ENCODE peak calls at places on chromosomes 1 and 21, in nine cellular contexts. K is right lobe of liver; E is GM23248; Q is mammary epithelial cell; A is thoracic aorta; H is HAP-1; J is fibroblast of lung; U is tibial artery; P is CD8-positive, alpha-beta memory T cell. Z is an unnamed sample. For H3K27me3 and H3K4me1, the result is how much of the 10 kb centered on the place peaks cover.

GRCh38 chr1:22457356-22457755 is 5.7 kb downstream of the ZBTB40 start:
- DNase-seq in J (peak), P (no peak), K (no peak), E (peak), A (no peak), H (no peak), U (no peak), Q (no peak), Z (no peak)

GRCh38 chr1:224106568-224107281 is 7.2 kb upstream of the FBXO28 start:
- DNase-seq in Q (peak), J (peak), A (no peak), H (peak), U (no peak), E (peak), P (no peak), K (peak), Z (peak)

GRCh38 chr1:16163882-16164820 is 8.3 kb upstream of the EPHA2 start:
- DNase-seq in J (peak), E (peak), P (no peak), K (no peak), H (peak), U (no peak), Q (peak), A (no peak), Z (no peak)

GRCh38 chr1:234541281-234541975 is 62.4 kb upstream of the TARBP1 start:
- DNase-seq in A (no peak), U (no peak), J (peak), H (no peak), P (no peak), K (no peak), Q (peak), E (peak), Z (no peak)

GRCh38 chr1:202689493-202690342 is 20.5 kb downstream of the SYT2 start:
- DNase-seq in Q (peak), E (no peak), U (peak), K (no peak), H (no peak), P (no peak), A (no peak), J (no peak), Z (no peak)

GRCh38 chr1:36609241-36610027 is 126.7 kb upstream of the CSF3R start:
- DNase-seq in J (peak), A (no peak), P (peak), U (no peak), Q (peak), H (peak), E (peak), K (peak), Z (peak)

GRCh38 chr1:6006882-6007281 is 14.7 kb upstream of the NPHP4 start:
- DNase-seq in K (no peak), A (no peak), H (no peak), Q (no peak), E (no peak), U (peak), J (no peak), P (no peak), Z (no peak)

GRCh38 chr1:230899845-230900251 is 31.5 kb upstream of the C1orf198 start:
- DNase-seq in E (peak), K (no peak), P (no peak), Q (no peak), J (peak), U (no peak), H (no peak), A (no peak), Z (peak)

GRCh38 chr1:215064327-215064726 is 18.2 kb upstream of the KCNK2 start:
- DNase-seq in E (no peak), H (no peak), A (no peak), U (no peak), Q (peak), K (no peak), J (no peak), P (no peak), Z (no peak)

GRCh38 chr1:70499695-70500094 is 88.6 kb downstream of the CTH start:
- DNase-seq in H (no peak), E (peak), P (no peak), A (no peak), K (no peak), Q (peak), U (no peak), J (no peak), Z (no peak)

GRCh38 chr1:37372740-37373139 is 101.6 kb upstream of the ZC3H12A start:
- DNase-seq in A (no peak), E (no peak), P (no peak), H (no peak), Q (no peak), K (no peak), J (no peak), U (no peak), Z (no peak)

GRCh38 chr1:228850141-228851100 is 115.1 kb downstream of the RHOU start:
- DNase-seq in J (no peak), K (no peak), E (no peak), U (no peak), P (no peak), H (no peak), A (no peak), Q (no peak), Z (no peak)

GRCh38 chr21:42769820-42770716 is 109.3 kb downstream of the WDR4 start:
- DNase-seq in K (no peak), J (no peak), U (no peak), H (no peak), E (no peak), A (no peak), P (no peak), Q (no peak), Z (no peak)

GRCh38 chr1:196723325-196724185 is 51.1 kb upstream of the CFHR3 start:
- DNase-seq in Q (peak), U (no peak), P (no peak), A (no peak), E (peak), H (peak), J (peak), K (peak), Z (peak)

GRCh38 chr1:118257946-118258345 is 72.9 kb upstream of the SPAG17 start:
- DNase-seq in E (peak), U (no peak), H (no peak), J (no peak), A (no peak), Q (no peak), P (no peak), K (no peak), Z (no peak)

GRCh38 chr1:174040387-174040786 is 18.2 kb upstream of the RC3H1 start:
- DNase-seq in J (peak), H (no peak), Q (peak), P (no peak), K (no peak), U (no peak), E (peak), A (no peak), Z (no peak)

GRCh38 chr1:197526736-197527371 is 248.4 kb downstream of the DENND1B start:
- DNase-seq in Q (peak), H (no peak), A (no peak), E (peak), P (peak), J (peak), U (no peak), K (no peak), Z (no peak)

GRCh38 chr21:40685121-40685630 is 161.8 kb downstream of the DSCAM start:
- DNase-seq in K (no peak), H (no peak), P (no peak), U (no peak), A (no peak), J (no peak), E (no peak), Q (no peak), Z (no peak)

GRCh38 chr1:177211231-177211630 is 40.5 kb downstream of the BRINP2 start:
- DNase-seq in P (no peak), E (no peak), J (peak), Q (no peak), K (no peak), U (no peak), A (no peak), H (no peak), Z (no peak)

GRCh38 chr1:59218521-59219236 is 78.2 kb upstream of the FGGY start:
- DNase-seq in Q (no peak), J (peak), K (no peak), E (no peak), A (no peak), U (no peak), H (no peak), P (no peak), Z (no peak)

GRCh38 chr1:35768350-35769187 is 1.2 kb downstream of the CLSPN start:
- DNase-seq in A (no peak), J (peak), K (no peak), U (no peak), H (peak), Q (no peak), E (peak), P (no peak), Z (no peak)

GRCh38 chr1:16393255-16394177 is 26.5 kb downstream of the SZRD1 start:
- DNase-seq in H (no peak), A (no peak), Q (no peak), K (no peak), P (no peak), U (no peak), J (no peak), E (no peak), Z (no peak)

GRCh38 chr1:162922196-162922595 is 61.2 kb upstream of the CCDC190 start:
- DNase-seq in H (no peak), P (no peak), K (no peak), U (no peak), Q (no peak), A (no peak), J (no peak), E (peak), Z (no peak)

GRCh38 chr1:117284408-117285215 is 73.9 kb upstream of the VTCN1 start:
- DNase-seq in A (no peak), U (no peak), J (peak), K (no peak), E (peak), Q (peak), P (no peak), H (peak), Z (peak)

GRCh38 chr1:175376194-175376593 is 183.6 kb upstream of the KIAA0040 start:
- DNase-seq in J (no peak), Q (no peak), E (peak), A (no peak), U (no peak), P (no peak), H (no peak), K (no peak), Z (no peak)

GRCh38 chr1:80250573-80251168 is 1244.1 kb upstream of the ADGRL4 start:
- DNase-seq in E (no peak), K (no peak), J (peak), H (no peak), P (no peak), Q (peak), A (no peak), U (no peak), Z (no peak)

GRCh38 chr1:158691907-158692306 is 5.4 kb upstream of the SPTA1 start:
- DNase-seq in K (no peak), A (no peak), J (no peak), E (no peak), P (no peak), U (no peak), H (no peak), Q (no peak), Z (no peak)

GRCh38 chr1:83998205-83998598 is 730 bp downstream of the TTLL7 start:
- DNase-seq in H (no peak), U (no peak), J (peak), K (no peak), A (no peak), P (peak), Q (peak), E (no peak), Z (no peak)

GRCh38 chr1:14108356-14109275 is 408.6 kb downstream of the PRDM2 start:
- DNase-seq in J (no peak), H (no peak), P (no peak), Q (peak), K (no peak), A (no peak), E (no peak), U (no peak), Z (no peak)

GRCh38 chr1:199312626-199313025 is 673.8 kb downstream of the PTPRC start:
- DNase-seq in U (no peak), H (no peak), J (no peak), E (no peak), A (no peak), P (no peak), K (no peak), Q (no peak), Z (no peak)

GRCh38 chr1:205687242-205687641 is 6.9 kb upstream of the SLC45A3 start:
- DNase-seq in A (no peak), H (no peak), E (no peak), Q (no peak), U (no peak), J (no peak), P (no peak), K (no peak), Z (no peak)

GRCh38 chr1:150268342-150268705 is 492 bp downstream of the APH1A start:
- DNase-seq in E (peak), U (peak), Q (peak), A (no peak), K (peak), P (peak), H (no peak), J (peak), Z (no peak)

GRCh38 chr1:109792056-109792831 is 28.5 kb upstream of the EPS8L3 start:
- DNase-seq in Q (peak), P (no peak), A (no peak), K (peak), H (peak), E (peak), J (peak), U (peak), Z (peak)

GRCh38 chr1:223403184-223403815 is 10.1 kb downstream of the CCDC185 start:
- DNase-seq in K (no peak), P (no peak), H (no peak), J (peak), A (no peak), E (peak), U (no peak), Q (peak), Z (no peak)

GRCh38 chr21:32382108-32382601 is 10.7 kb downstream of the URB1 start:
- DNase-seq in H (no peak), P (no peak), Q (no peak), E (peak), K (no peak), J (no peak), U (no peak), A (no peak), Z (no peak)

DNA sequence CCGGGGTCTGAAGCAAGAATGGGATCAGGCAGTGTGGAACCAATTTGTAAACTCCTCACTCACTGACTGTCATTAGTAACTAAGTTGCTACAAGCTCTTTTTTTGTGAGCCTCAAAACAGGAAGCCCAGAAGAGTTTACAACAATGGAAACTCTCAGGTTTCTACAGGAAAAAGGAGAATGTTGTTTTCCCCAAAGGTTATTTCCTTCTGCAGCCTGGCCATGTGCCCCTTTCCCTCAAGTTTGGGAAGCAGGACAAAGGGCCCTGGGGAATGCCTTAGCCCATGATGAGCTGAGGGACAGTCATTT is 395.9 kb downstream of the KIF26B start:
- DNase-seq in H (no peak), E (no peak), A (no peak), U (no peak), Q (no peak), J (no peak), P (no peak), K (no peak), Z (no peak)
- H3K27me3 ChIP-seq in H (under half), E (under half), A (under half), U (under half), Q (under half), J (under half), P (under half), K (under half), Z (under half)

GRCh38 chr1:246698466-246699094 is 25.6 kb upstream of the SCCPDH start:
- DNase-seq in E (no peak), P (no peak), K (no peak), Q (no peak), H (no peak), J (no peak), A (no peak), U (no peak), Z (no peak)
- H3K4me3 ChIP-seq in E (peak), P (peak), K (no peak), Q (no peak), H (no peak), J (no peak), A (peak), U (peak), Z (peak)

GRCh38 chr1:25871086-25871703 is 4.3 kb downstream of the PAQR7 start:
- DNase-seq in U (no peak), H (peak), A (no peak), J (no peak), K (no peak), Q (peak), P (no peak), E (no peak), Z (no peak)
- H3K4me1 ChIP-seq in U (under half), H (under half), A (under half), J (under half), K (under half), Q (half or more), P (under half), E (under half), Z (under half)

DNA sequence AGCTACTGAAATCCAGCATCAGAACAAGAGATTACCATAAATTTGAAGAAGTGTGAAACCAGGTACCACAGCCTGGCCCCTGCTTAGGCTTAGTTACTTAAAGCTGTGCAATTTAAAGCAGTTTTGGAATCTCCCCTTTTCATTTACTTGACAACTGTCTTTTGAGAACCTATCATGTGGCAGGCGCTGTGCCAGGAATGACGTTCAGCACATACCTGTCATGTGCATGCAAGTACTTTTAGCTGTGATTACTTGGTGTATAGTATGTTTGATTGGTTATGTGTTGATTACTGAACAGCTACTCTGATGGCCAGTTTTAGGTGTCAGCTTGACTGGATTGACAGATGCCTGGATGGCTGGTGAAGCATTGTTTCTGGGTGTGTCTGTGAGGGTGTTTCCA is 177.8 kb downstream of the RYR2 start:
- DNase-seq in E (no peak), A (no peak), J (no peak), P (no peak), U (no peak), Q (no peak), K (no peak), H (no peak), Z (no peak)
- H3K27me3 ChIP-seq in E (under half), A (under half), J (under half), P (under half), U (under half), Q (under half), K (under half), H (under half), Z (under half)

GRCh38 chr1:218573871-218574270 is 228.7 kb downstream of the TGFB2 start:
- DNase-seq in A (no peak), H (no peak), E (no peak), J (no peak), P (no peak), K (no peak), Q (no peak), U (no peak), Z (no peak)

GRCh38 chr1:218572046-218572445 is 226.9 kb downstream of the TGFB2 start:
- DNase-seq in U (no peak), H (peak), A (no peak), J (no peak), P (no peak), Q (no peak), E (no peak), K (no peak), Z (no peak)

GRCh38 chr1:218571515-218571914 is 226.4 kb downstream of the TGFB2 start:
- DNase-seq in H (no peak), K (no peak), P (no peak), Q (no peak), J (no peak), E (no peak), U (no peak), A (no peak), Z (no peak)

GRCh38 chr1:218575856-218576255 is 230.7 kb downstream of the TGFB2 start:
- DNase-seq in H (no peak), K (no peak), E (no peak), P (no peak), A (no peak), Q (peak), J (no peak), U (no peak), Z (no peak)

DNA sequence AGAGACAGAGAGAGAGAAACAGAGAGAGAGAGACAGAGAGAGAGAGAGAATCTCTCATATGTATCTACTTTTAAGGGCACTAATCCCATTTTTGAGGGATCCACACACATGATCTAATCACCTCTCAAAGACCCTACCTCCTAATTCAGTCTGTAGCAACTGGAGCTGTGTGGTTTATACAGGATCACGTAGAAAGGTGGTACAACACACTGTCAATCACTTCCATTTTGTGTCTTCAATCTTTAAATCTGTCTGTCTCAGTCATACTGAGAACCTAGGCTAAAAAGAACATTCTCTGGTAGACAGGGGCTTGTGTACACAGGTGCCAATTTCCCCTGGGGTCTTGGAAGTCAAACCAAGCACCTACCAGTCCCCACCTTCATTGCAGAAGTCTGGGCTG is 229.9 kb downstream of the TGFB2 start:
- DNase-seq in K (no peak), J (no peak), U (no peak), H (no peak), Q (no peak), A (no peak), E (no peak), P (no peak), Z (no peak)
- H3K4me3 ChIP-seq in K (no peak), J (no peak), U (no peak), H (no peak), Q (no peak), A (no peak), E (no peak), P (no peak), Z (no peak)

GRCh38 chr1:40045766-40046165 is 5.2 kb downstream of the CAP1 start:
- DNase-seq in P (no peak), Q (no peak), E (no peak), J (no peak), H (no peak), U (no peak), A (no peak), K (no peak), Z (no peak)

GRCh38 chr1:40041466-40041838 is 923 bp downstream of the CAP1 start:
- DNase-seq in H (no peak), J (no peak), A (no peak), P (no peak), Q (no peak), E (peak), U (no peak), K (no peak), Z (no peak)

GRCh38 chr1:40045182-40045581 is 4.7 kb downstream of the CAP1 start:
- DNase-seq in Q (peak), H (no peak), E (peak), P (no peak), A (no peak), K (no peak), J (no peak), U (no peak), Z (no peak)

GRCh38 chr1:40042337-40042736 is 1.8 kb downstream of the CAP1 start:
- DNase-seq in J (no peak), A (no peak), Q (peak), U (no peak), E (peak), P (no peak), H (no peak), K (no peak), Z (no peak)

GRCh38 chr1:40044065-40044575 is 3.6 kb downstream of the CAP1 start:
- DNase-seq in H (no peak), E (peak), J (no peak), P (no peak), U (no peak), K (no peak), A (no peak), Q (no peak), Z (no peak)
- H3K4me1 ChIP-seq in H (under half), E (half or more), J (under half), P (half or more), U (half or more), K (under half), A (half or more), Q (under half), Z (under half)

GRCh38 chr1:2175681-2176454 is 18.7 kb downstream of the FAAP20 start:
- DNase-seq in K (no peak), P (no peak), J (no peak), H (no peak), E (no peak), U (no peak), Q (no peak), A (no peak), Z (no peak)
- H3K27me3 ChIP-seq in K (under half), P (under half), J (under half), H (under half), E (under half), U (under half), Q (under half), A (under half), Z (under half)

GRCh38 chr1:161304927-161305871 is 4.6 kb downstream of the MPZ start:
- DNase-seq in Q (no peak), H (no peak), A (no peak), P (no peak), K (no peak), U (no peak), E (no peak), J (no peak), Z (no peak)
- H3K4me3 ChIP-seq in Q (peak), H (peak), A (peak), P (peak), K (peak), U (peak), E (peak), J (peak), Z (no peak)